ENCODE peak calls at places on chromosomes 1 and 21, in nine cellular contexts. P is transverse colon, Y is GM12878, Z is sigmoid colon, S is HepG2, H is stomach, V is A549, J is K562, F is suprapubic skin. Q is an unnamed sample.

GRCh38 chr1:245606157-245606725 is 451.5 kb downstream of the KIF26B start:
- DNase-seq in P (no peak), V (no peak), S (no peak), Z (no peak), J (no peak), H (no peak), Y (no peak), F (no peak), Q (no peak)

GRCh38 chr21:25859264-25859931 is 124.6 kb downstream of the GABPA start:
- DNase-seq in Z (no peak), F (no peak), P (no peak), S (no peak), Y (no peak), V (no peak), J (no peak), H (no peak), Q (no peak)

GRCh38 chr21:45081636-45082035 is 7.3 kb downstream of the ADARB1 start:
- DNase-seq in F (no peak), Y (no peak), H (no peak), J (no peak), P (no peak), S (no peak), Z (peak), V (no peak), Q (no peak)

GRCh38 chr21:31731112-31731801 is 661 bp downstream of the SCAF4 start:
- DNase-seq in Y (no peak), H (peak), S (peak), Z (peak), P (peak), F (peak), J (peak), V (no peak), Q (no peak)

GRCh38 chr1:60547821-60548220 is 474.3 kb upstream of the C1orf87 start:
- DNase-seq in F (no peak), J (no peak), S (no peak), V (no peak), Z (no peak), P (no peak), H (peak), Y (no peak), Q (no peak)

GRCh38 chr1:21837476-21837875 is 25.4 kb downstream of the LDLRAD2 start:
- DNase-seq in J (no peak), F (no peak), H (no peak), S (no peak), Y (no peak), V (no peak), P (no peak), Z (no peak), Q (no peak)

GRCh38 chr1:188941986-188942385 is 1535.7 kb downstream of the BRINP3 start:
- DNase-seq in Z (no peak), S (no peak), F (no peak), Y (no peak), P (no peak), J (no peak), H (no peak), V (no peak), Q (no peak)

GRCh38 chr21:44594406-44594916 is 2.2 kb upstream of the KRTAP10-6 start:
- DNase-seq in J (no peak), V (no peak), S (no peak), P (no peak), Y (no peak), H (no peak), F (peak), Z (no peak), Q (no peak)

GRCh38 chr1:47627016-47627415 is 189.2 kb downstream of the FOXD2 start:
- DNase-seq in H (peak), J (no peak), S (no peak), F (no peak), P (no peak), V (no peak), Z (no peak), Y (no peak), Q (no peak)

GRCh38 chr1:54064244-54064643 is 10.8 kb downstream of the TCEANC2 start:
- DNase-seq in V (no peak), S (no peak), H (no peak), P (no peak), F (no peak), Z (no peak), J (no peak), Y (no peak), Q (no peak)

GRCh38 chr1:211589782-211590721 is 11.1 kb upstream of the SLC30A1 start:
- DNase-seq in F (no peak), V (no peak), Y (no peak), S (no peak), P (no peak), J (no peak), H (peak), Z (peak), Q (peak)

GRCh38 chr21:34969431-34970036 is 79.6 kb downstream of the RUNX1 start:
- DNase-seq in V (no peak), J (no peak), Y (no peak), F (no peak), S (no peak), H (no peak), P (no peak), Z (no peak), Q (no peak)

GRCh38 chr1:154593390-154593789 is 14.6 kb downstream of the ADAR start:
- DNase-seq in V (no peak), F (no peak), S (no peak), H (no peak), P (no peak), J (no peak), Z (no peak), Y (no peak), Q (no peak)

GRCh38 chr1:225917536-225917935 is 6.5 kb downstream of the PYCR2 start:
- DNase-seq in V (peak), P (no peak), F (no peak), H (no peak), Y (no peak), J (no peak), Z (no peak), S (no peak), Q (no peak)

GRCh38 chr1:58836396-58836795 is 52.5 kb upstream of the JUN start:
- DNase-seq in Z (no peak), H (no peak), P (no peak), V (no peak), S (no peak), Y (no peak), F (no peak), J (no peak), Q (no peak)

GRCh38 chr1:244653439-244654283 is 735 bp downstream of the DESI2 start:
- DNase-seq in H (no peak), S (peak), V (peak), P (peak), Z (peak), J (no peak), Y (no peak), F (peak), Q (no peak)

GRCh38 chr21:21806711-21807597 is 808.7 kb downstream of the NCAM2 start:
- DNase-seq in Z (no peak), H (no peak), Y (no peak), J (no peak), P (no peak), V (no peak), F (no peak), S (no peak), Q (no peak)

GRCh38 chr1:36400514-36400824 is 2.8 kb upstream of the LSM10 start:
- DNase-seq in Z (no peak), S (no peak), F (no peak), V (no peak), Y (no peak), J (no peak), P (no peak), H (no peak), Q (no peak)

GRCh38 chr1:36401602-36402517 is 4.2 kb upstream of the LSM10 start:
- DNase-seq in F (no peak), H (no peak), S (no peak), Z (no peak), Y (no peak), P (peak), V (no peak), J (no peak), Q (no peak)

GRCh38 chr1:36398370-36398977 is 766 bp upstream of the LSM10 start:
- DNase-seq in F (no peak), Z (no peak), P (no peak), J (no peak), V (no peak), H (no peak), Y (no peak), S (no peak), Q (no peak)

GRCh38 chr1:36397378-36398230 is at the start of gene LSM10:
- DNase-seq in Z (peak), Y (peak), J (peak), F (peak), P (peak), S (peak), V (peak), H (peak), Q (peak)

GRCh38 chr1:36400825-36401601 is 3.3 kb upstream of the LSM10 start:
- DNase-seq in P (peak), S (peak), J (peak), H (peak), F (peak), V (peak), Y (no peak), Z (peak), Q (peak)
- TF ChIP-seq POLR2A in P (peak), S (peak), J (peak), H (no peak), F (peak), V (no peak), Y (peak), Z (peak), Q (peak)

DNA sequence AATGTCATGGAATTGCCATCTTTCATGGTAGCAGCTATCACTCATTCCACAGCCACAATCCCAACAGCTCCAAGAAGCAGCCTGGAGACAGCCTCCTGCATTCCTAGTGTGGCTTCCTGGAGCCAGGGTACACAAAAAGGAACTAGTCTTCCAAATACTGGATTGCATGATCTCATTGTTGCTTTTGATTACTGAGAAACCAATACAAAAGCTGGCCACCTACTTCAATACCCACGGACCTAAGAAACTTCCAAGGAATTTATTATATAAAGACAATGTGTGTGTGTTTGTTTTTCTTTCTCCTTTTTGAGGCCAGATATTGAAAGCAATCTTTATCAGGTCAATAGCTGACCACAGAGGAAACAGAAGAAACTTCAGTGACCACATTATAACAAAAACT is 25.6 kb downstream of the CEP170 start:
- DNase-seq in V (no peak), J (no peak), H (no peak), P (no peak), F (no peak), Z (no peak), Y (no peak), S (no peak), Q (no peak)
- TF ChIP-seq EP300 in V (no peak), J (no peak), H (no peak), P (no peak), F (no peak), Z (no peak), Y (no peak), S (no peak), Q (no peak)

GRCh38 chr1:224565186-224565585 is 50.9 kb upstream of the CNIH3 start:
- DNase-seq in V (peak), Z (no peak), Y (no peak), F (no peak), J (no peak), H (no peak), P (no peak), S (peak), Q (no peak)
- TF ChIP-seq POLR2A in V (no peak), Z (no peak), Y (no peak), F (no peak), J (no peak), H (no peak), P (no peak), S (no peak), Q (no peak)

DNA sequence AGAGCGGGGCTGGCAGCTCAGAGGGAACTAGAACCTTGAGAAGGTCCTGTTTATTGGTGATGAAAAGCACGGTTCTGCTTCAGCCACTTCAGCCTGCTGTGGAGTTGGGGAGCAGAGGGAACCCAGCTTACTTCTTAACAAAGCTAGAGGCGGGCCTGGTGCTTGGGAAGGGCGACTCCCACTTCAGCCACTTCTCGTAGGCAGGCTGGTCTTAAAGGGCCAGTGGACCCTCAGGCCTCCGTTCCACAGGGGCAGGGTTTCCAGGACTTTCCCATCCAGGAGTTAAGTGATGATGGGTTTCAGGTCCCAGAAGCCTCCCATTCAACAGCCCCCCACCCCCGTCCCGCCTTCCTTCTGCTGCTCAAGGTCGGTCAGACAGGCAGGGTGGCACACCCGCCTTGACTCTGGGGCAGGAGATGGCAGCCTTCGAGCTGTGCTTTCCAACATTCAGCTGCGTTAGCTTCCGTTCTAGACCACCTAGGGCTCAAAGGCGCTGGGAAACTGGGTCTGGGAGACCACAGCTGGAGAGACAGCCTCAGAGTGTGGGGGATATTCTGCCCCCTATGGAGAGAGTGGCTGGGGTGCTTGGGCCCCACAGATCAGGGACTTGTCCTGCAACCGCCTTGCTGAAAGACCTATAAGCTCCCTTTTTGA is 3.4 kb downstream of the RUNX3 start:
- DNase-seq in Z (peak), Y (no peak), V (no peak), P (no peak), J (no peak), S (no peak), F (no peak), H (no peak), Q (no peak)
- TF ChIP-seq EP300 in Z (no peak), Y (no peak), V (no peak), P (no peak), J (no peak), S (no peak), F (no peak), H (no peak), Q (no peak)

GRCh38 chr1:234478481-234479309 is at the start of gene TARBP1:
- DNase-seq in V (peak), S (peak), H (peak), P (peak), Y (no peak), Z (peak), F (no peak), J (peak), Q (no peak)
- TF ChIP-seq POLR2A in V (peak), S (peak), H (no peak), P (peak), Y (peak), Z (no peak), F (no peak), J (peak), Q (no peak)

GRCh38 chr1:161511018-161511755 is 5.9 kb downstream of the FCGR2A start:
- DNase-seq in V (no peak), Z (no peak), Y (no peak), P (no peak), S (no peak), F (no peak), H (no peak), J (no peak), Q (no peak)
- TF ChIP-seq EP300 in V (no peak), Z (no peak), Y (no peak), P (no peak), S (no peak), F (no peak), H (no peak), J (no peak), Q (no peak)